ENCODE peak calls at places on chromosomes 3 and 15, in six cellular contexts. J is effector memory CD8-positive, alpha-beta T cell; Q is NCI-H1417; S is NCI-H2171 treated with DMSO at 0.1 percent for 48 hours; H is HEK293T; K is fibroblast of lung. U is an unnamed sample.

GRCh38 chr3:83230841-83231240 is 1469.4 kb upstream of the GBE1 start:
- DNase-seq in J (no peak), Q (no peak), S (peak), H (no peak), K (no peak), U (no peak)

GRCh38 chr3:4866841-4867240 is 112.4 kb upstream of the BHLHE40 start:
- DNase-seq in J (peak), Q (peak), S (no peak), H (no peak), K (peak), U (peak)

GRCh38 chr15:57462391-57462790 is 86.1 kb downstream of the CGNL1 start:
- DNase-seq in J (no peak), Q (no peak), S (no peak), H (no peak), K (no peak), U (no peak)

GRCh38 chr3:49132437-49133225 is at the start of gene LAMB2:
- DNase-seq in J (no peak), Q (peak), S (no peak), H (peak), K (peak), U (peak)

GRCh38 chr15:40934457-40934856 is 5.3 kb downstream of the DLL4 start:
- DNase-seq in J (no peak), Q (no peak), S (no peak), H (no peak), K (no peak), U (no peak)

GRCh38 chr3:49534581-49535495 is 19.4 kb upstream of the BSN start:
- DNase-seq in J (no peak), Q (peak), S (no peak), H (no peak), K (peak), U (no peak)

GRCh38 chr3:145865329-145865904 is 295.6 kb downstream of the PLOD2 start:
- DNase-seq in J (no peak), Q (no peak), S (peak), H (no peak), K (peak), U (no peak)

GRCh38 chr3:108590443-108590842 is 921 bp downstream of the DZIP3 start:
- DNase-seq in J (no peak), Q (peak), S (no peak), H (peak), K (peak), U (no peak)

GRCh38 chr3:123081718-123082369 is 15.0 kb downstream of the PDIA5 start:
- DNase-seq in J (no peak), Q (no peak), S (peak), H (no peak), K (no peak), U (no peak)

GRCh38 chr15:63939531-63940130 is 105.9 kb upstream of the HERC1 start:
- DNase-seq in J (peak), Q (no peak), S (peak), H (no peak), K (peak), U (peak)

GRCh38 chr3:193757457-193757856 is 164.4 kb downstream of the OPA1 start:
- DNase-seq in J (no peak), Q (no peak), S (no peak), H (no peak), K (no peak), U (no peak)

GRCh38 chr3:149615731-149616221 is 42.0 kb downstream of the WWTR1 start:
- DNase-seq in J (no peak), Q (no peak), S (no peak), H (no peak), K (peak), U (no peak)

GRCh38 chr3:132756108-132756650 is 34.0 kb upstream of the NPHP3 start:
- DNase-seq in J (no peak), Q (no peak), S (no peak), H (no peak), K (no peak), U (no peak)

GRCh38 chr3:111607242-111607641 is 12.1 kb upstream of the ZBED2 start:
- DNase-seq in J (no peak), Q (no peak), S (no peak), H (no peak), K (no peak), U (no peak)

GRCh38 chr3:196175116-196175625 is 36.0 kb downstream of the ZDHHC19 start:
- DNase-seq in J (no peak), Q (no peak), S (no peak), H (no peak), K (no peak), U (no peak)

GRCh38 chr3:183327343-183327742 is 74.3 kb downstream of the B3GNT5 start:
- DNase-seq in J (no peak), Q (no peak), S (no peak), H (no peak), K (no peak), U (no peak)

GRCh38 chr15:29057856-29058255 is 172.1 kb downstream of the APBA2 start:
- DNase-seq in J (no peak), Q (no peak), S (no peak), H (no peak), K (no peak), U (no peak)

GRCh38 chr3:55813268-55814097 is 326.4 kb upstream of the WNT5A start:
- DNase-seq in J (no peak), Q (no peak), S (no peak), H (no peak), K (no peak), U (peak)

GRCh38 chr15:38843736-38844590 is 279.3 kb upstream of the RASGRP1 start:
- DNase-seq in J (no peak), Q (no peak), S (no peak), H (no peak), K (peak), U (peak)

GRCh38 chr15:77830041-77830440 is 197.3 kb upstream of the LINGO1 start:
- DNase-seq in J (no peak), Q (no peak), S (no peak), H (no peak), K (peak), U (no peak)

GRCh38 chr3:122984007-122984406 is 43.6 kb downstream of the SEMA5B start:
- DNase-seq in J (no peak), Q (no peak), S (no peak), H (no peak), K (no peak), U (no peak)

GRCh38 chr3:100400424-100400781 is 486 bp downstream of the TOMM70 start:
- DNase-seq in J (peak), Q (peak), S (peak), H (peak), K (peak), U (no peak)

GRCh38 chr15:58484794-58485600 is 53.2 kb downstream of the LIPC start:
- DNase-seq in J (peak), Q (no peak), S (no peak), H (no peak), K (no peak), U (no peak)

GRCh38 chr3:8492744-8493511 is 8.7 kb upstream of the LMCD1 start:
- DNase-seq in J (no peak), Q (peak), S (no peak), H (no peak), K (peak), U (no peak)

GRCh38 chr15:59532770-59533379 is 78.7 kb upstream of the GCNT3 start:
- DNase-seq in J (peak), Q (peak), S (peak), H (peak), K (peak), U (no peak)

GRCh38 chr3:160400048-160400630 is 689 bp downstream of the SMC4 start:
- DNase-seq in J (peak), Q (peak), S (peak), H (no peak), K (peak), U (no peak)

GRCh38 chr3:78670087-78670486 is 1097.7 kb downstream of the ROBO1 start:
- DNase-seq in J (no peak), Q (no peak), S (no peak), H (no peak), K (peak), U (no peak)

U was measured in AG09309.